ENCODE peak calls at places on chromosomes 2 and 18, in four cellular contexts. D, Q, Y and A are unnamed samples.
A peak's percentile ranks its signal among the peaks of the same experiment; 100 is the strongest.

GRCh38 chr2:56540467-56540866 is 356.7 kb downstream of the CCDC85A start:
- DNase-seq in D (no peak), Q (no peak), Y (no peak), A (no peak)

GRCh38 chr18:46706968-46707367 is 49.9 kb downstream of the ST8SIA5 start:
- DNase-seq in D (no peak), Q (no peak), Y (no peak), A (no peak)

GRCh38 chr2:69291004-69291650 is 95.9 kb downstream of the GFPT1 start:
- DNase-seq in D (no peak), Q (no peak), Y (no peak), A (no peak)

GRCh38 chr2:230879271-230879882 is 14.6 kb downstream of the ITM2C start:
- DNase-seq in D (no peak), Q (no peak), Y (no peak), A (no peak)

GRCh38 chr18:51193621-51194287 is 3.7 kb downstream of the MEX3C start:
- DNase-seq in D (no peak), Q (no peak), Y (no peak), A (no peak)

GRCh38 chr2:240687045-240687740 is 4.5 kb upstream of the AQP12A start:
- DNase-seq in D (no peak), Q (no peak), Y (peak; percentile 28), A (no peak)

GRCh38 chr18:23126352-23127056 is 8.8 kb upstream of the CABLES1 start:
- DNase-seq in D (no peak), Q (no peak), Y (no peak), A (no peak)

GRCh38 chr2:239737144-239737463 is 288.0 kb downstream of the NDUFA10 start:
- DNase-seq in D (peak; percentile 23), Q (no peak), Y (no peak), A (no peak)

GRCh38 chr2:37375721-37376399 is 31.4 kb downstream of the QPCT start:
- DNase-seq in D (no peak), Q (no peak), Y (no peak), A (no peak)

GRCh38 chr2:177598321-177598922 is 205.8 kb downstream of the AGPS start:
- DNase-seq in D (no peak), Q (peak; percentile 35), Y (no peak), A (no peak)

GRCh38 chr2:241218131-241219029 is 29.9 kb downstream of the ANO7 start:
- DNase-seq in D (peak; percentile 81), Q (no peak), Y (peak; percentile 64), A (peak; percentile 40)

GRCh38 chr2:11687736-11688135 is 17.7 kb upstream of the NTSR2 start:
- DNase-seq in D (peak; percentile 90), Q (no peak), Y (peak; percentile 7), A (no peak)

GRCh38 chr18:3069671-3070433 is 56.9 kb upstream of the LPIN2 start:
- DNase-seq in D (no peak), Q (no peak), Y (no peak), A (no peak)

GRCh38 chr2:230714122-230714453 is 1.4 kb downstream of the CAB39 start:
- DNase-seq in D (no peak), Q (no peak), Y (no peak), A (no peak)

GRCh38 chr2:50491541-50492114 is 540.3 kb downstream of the NRXN1 start:
- DNase-seq in D (no peak), Q (no peak), Y (peak; percentile 40), A (no peak)
- TF ChIP-seq CTCF in D (peak; percentile 45), Q (peak; percentile 22), Y (peak; percentile 47), A (peak; percentile 47)

DNA sequence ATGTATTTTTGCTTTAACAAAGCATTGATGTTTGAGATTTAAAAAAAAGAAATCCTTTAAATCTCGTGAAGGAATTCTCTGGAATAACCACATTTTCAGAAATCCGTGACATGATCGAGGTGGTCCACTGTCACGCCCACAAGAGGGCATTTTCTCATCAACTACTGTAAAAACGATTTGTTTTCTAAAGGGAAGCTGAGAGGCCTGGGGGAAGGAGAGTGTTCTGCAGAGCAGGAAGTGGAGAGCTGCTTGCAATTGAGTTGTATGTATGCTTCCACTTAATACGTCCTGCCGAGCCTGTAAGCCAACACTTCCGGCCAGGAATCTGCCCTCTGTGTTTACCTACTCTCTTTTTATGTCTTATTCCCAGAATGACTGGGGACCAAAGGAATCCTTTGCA is 19.4 kb downstream of the KLHL29 start:
- DNase-seq in D (no peak), Q (no peak), Y (no peak), A (no peak)
- TF ChIP-seq CTCF in D (peak; percentile 19), Q (peak; percentile 23), Y (no peak), A (no peak)

GRCh38 chr2:20100711-20101110 is 49.3 kb upstream of the LAPTM4A start:
- DNase-seq in D (no peak), Q (no peak), Y (no peak), A (no peak)
- TF ChIP-seq CTCF in D (no peak), Q (no peak), Y (no peak), A (no peak)

GRCh38 chr2:176567361-176567760 is 298.1 kb downstream of the MTX2 start:
- DNase-seq in D (no peak), Q (no peak), Y (no peak), A (no peak)
- TF ChIP-seq CTCF in D (no peak), Q (no peak), Y (no peak), A (no peak)

GRCh38 chr2:199911052-199911876 is at the start of gene C2orf69:
- DNase-seq in D (peak; percentile 97), Q (peak; percentile 96), Y (peak; percentile 97), A (peak; percentile 86)
- TF ChIP-seq CTCF in D (peak; percentile 3), Q (no peak), Y (no peak), A (no peak)

GRCh38 chr2:9971105-9971818 is 19.8 kb downstream of the GRHL1 start:
- DNase-seq in D (no peak), Q (no peak), Y (no peak), A (no peak)

GRCh38 chr2:9972621-9973445 is 21.3 kb downstream of the GRHL1 start:
- DNase-seq in D (no peak), Q (peak; percentile 60), Y (peak; percentile 39), A (no peak)

GRCh38 chr2:9973691-9974090 is 22.2 kb downstream of the GRHL1 start:
- DNase-seq in D (no peak), Q (no peak), Y (no peak), A (no peak)

GRCh38 chr2:9970386-9971044 is 19.0 kb downstream of the GRHL1 start:
- DNase-seq in D (no peak), Q (no peak), Y (no peak), A (no peak)

DNA sequence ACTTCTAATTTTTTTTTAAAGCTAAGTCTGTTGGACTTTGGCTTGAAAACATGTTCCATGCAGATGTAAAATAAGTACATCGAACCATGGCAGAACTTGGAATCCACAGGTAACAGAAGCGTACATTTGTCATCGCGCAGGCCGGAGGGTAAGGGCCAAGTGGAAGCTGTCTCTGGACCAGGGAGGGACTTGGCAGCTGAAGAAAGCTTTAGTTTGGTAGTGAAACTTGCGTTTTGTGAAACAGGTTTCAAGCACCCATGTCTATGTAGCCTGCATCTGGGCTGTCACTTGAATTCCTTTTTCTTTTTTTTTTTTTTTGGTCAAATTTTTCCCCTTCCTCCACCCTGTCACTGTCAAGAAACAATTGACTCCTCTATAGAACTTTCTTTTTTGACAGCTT is 20.4 kb downstream of the GRHL1 start:
- DNase-seq in D (no peak), Q (no peak), Y (no peak), A (no peak)
- TF ChIP-seq CTCF in D (no peak), Q (no peak), Y (no peak), A (no peak)

GRCh38 chr2:149598014-149598395 is 10.4 kb upstream of the MMADHC start:
- DNase-seq in D (no peak), Q (no peak), Y (no peak), A (no peak)

GRCh38 chr2:149594411-149594810 is 6.8 kb upstream of the MMADHC start:
- DNase-seq in D (no peak), Q (no peak), Y (no peak), A (no peak)

GRCh38 chr2:149596471-149596870 is 8.9 kb upstream of the MMADHC start:
- DNase-seq in D (no peak), Q (no peak), Y (no peak), A (no peak)

GRCh38 chr2:149597050-149598013 is 9.8 kb upstream of the MMADHC start:
- DNase-seq in D (no peak), Q (peak; percentile 30), Y (peak; percentile 49), A (no peak)

DNA sequence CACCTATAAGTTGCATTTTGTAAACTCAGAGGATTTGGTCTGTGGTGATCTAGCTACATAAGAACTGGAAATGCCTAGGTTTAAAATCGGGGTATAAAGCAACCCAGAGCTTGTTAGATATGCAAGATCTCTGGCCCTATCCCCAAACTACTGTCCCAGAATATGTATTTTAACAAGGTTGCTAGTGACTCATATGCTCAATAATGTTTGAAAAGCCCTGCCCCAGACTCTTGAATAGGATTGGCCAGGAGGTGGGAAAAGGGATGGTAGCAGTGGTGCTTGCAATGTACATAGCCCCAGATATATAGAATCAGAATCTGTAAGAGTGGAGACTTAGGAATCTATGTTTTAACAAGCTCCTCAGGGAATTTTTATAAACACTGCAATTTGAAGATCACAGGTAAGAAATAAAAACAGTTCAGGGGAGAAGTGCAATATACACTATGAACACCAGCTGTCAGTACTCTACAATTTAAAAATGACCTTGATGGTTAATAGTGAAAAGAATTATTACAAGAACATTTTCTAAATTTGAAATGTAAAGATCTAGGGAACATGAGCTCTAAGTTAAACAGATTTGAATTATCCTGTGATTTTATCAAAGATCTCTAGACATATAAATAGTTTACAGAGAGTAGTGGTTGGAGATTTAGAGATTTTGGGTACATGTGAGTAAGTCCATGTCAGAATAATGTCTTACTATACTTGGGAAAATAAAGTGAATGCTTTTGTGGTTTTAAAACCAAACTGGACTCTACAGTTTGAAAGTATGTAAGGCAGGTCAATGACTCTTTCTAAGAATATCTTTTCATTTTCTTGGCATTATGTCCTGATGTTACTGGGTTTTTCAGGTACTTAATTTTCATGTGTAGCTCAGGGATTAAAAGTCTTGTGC is 7.7 kb upstream of the MMADHC start:
- DNase-seq in D (no peak), Q (no peak), Y (no peak), A (no peak)
- TF ChIP-seq CTCF in D (no peak), Q (no peak), Y (no peak), A (no peak)